ENCODE peak calls at places on chromosomes 13 and 19, in nine cellular contexts. X is tibial artery, G is progenitor cell of endocrine pancreas, U is ascending aorta, Z is GM10248, K is BE2C, J is GM06990, P is Calu3, F is B cell. C is an unnamed sample.
A peak's percentile ranks its signal among the peaks of the same experiment; 100 is the strongest.

GRCh38 chr13:97335488-97336134 is 98.4 kb upstream of the RAP2A start:
- DNase-seq in X (no peak), G (no peak), U (no peak), Z (no peak), K (no peak), J (no peak), P (no peak), F (no peak), C (no peak)

GRCh38 chr19:16376649-16377048 is 52.0 kb downstream of the KLF2 start:
- DNase-seq in X (no peak), G (no peak), U (no peak), Z (no peak), K (peak; percentile 39), J (no peak), P (peak; percentile 14), F (peak; percentile 48), C (no peak)

GRCh38 chr13:21759911-21760310 is 89.0 kb downstream of the FGF9 start:
- DNase-seq in X (no peak), G (no peak), U (no peak), Z (no peak), K (no peak), J (no peak), P (no peak), F (no peak), C (no peak)

GRCh38 chr13:25085125-25085742 is 10.7 kb upstream of the PABPC3 start:
- DNase-seq in X (no peak), G (no peak), U (no peak), Z (peak; percentile 56), K (peak; percentile 46), J (no peak), P (peak; percentile 46), F (no peak), C (no peak)

GRCh38 chr19:48170817-48171347 is 402 bp downstream of the ZSWIM9 start:
- DNase-seq in X (no peak), G (peak; percentile 13), U (no peak), Z (no peak), K (no peak), J (no peak), P (no peak), F (no peak), C (no peak)

GRCh38 chr19:45809643-45810159 is 5.4 kb downstream of the RSPH6A start:
- DNase-seq in X (no peak), G (no peak), U (no peak), Z (no peak), K (no peak), J (peak; percentile 67), P (no peak), F (no peak), C (no peak)

GRCh38 chr19:7476241-7476640 is 12.6 kb downstream of the PEX11G start:
- DNase-seq in X (no peak), G (no peak), U (no peak), Z (no peak), K (no peak), J (no peak), P (no peak), F (no peak), C (no peak)

GRCh38 chr19:29092712-29093552 is 120.0 kb downstream of the UQCRFS1 start:
- DNase-seq in X (no peak), G (no peak), U (no peak), Z (no peak), K (no peak), J (no peak), P (no peak), F (no peak), C (no peak)

GRCh38 chr13:29884671-29885424 is 34.4 kb upstream of the UBL3 start:
- DNase-seq in X (no peak), G (no peak), U (no peak), Z (no peak), K (no peak), J (no peak), P (no peak), F (no peak), C (no peak)

DNA sequence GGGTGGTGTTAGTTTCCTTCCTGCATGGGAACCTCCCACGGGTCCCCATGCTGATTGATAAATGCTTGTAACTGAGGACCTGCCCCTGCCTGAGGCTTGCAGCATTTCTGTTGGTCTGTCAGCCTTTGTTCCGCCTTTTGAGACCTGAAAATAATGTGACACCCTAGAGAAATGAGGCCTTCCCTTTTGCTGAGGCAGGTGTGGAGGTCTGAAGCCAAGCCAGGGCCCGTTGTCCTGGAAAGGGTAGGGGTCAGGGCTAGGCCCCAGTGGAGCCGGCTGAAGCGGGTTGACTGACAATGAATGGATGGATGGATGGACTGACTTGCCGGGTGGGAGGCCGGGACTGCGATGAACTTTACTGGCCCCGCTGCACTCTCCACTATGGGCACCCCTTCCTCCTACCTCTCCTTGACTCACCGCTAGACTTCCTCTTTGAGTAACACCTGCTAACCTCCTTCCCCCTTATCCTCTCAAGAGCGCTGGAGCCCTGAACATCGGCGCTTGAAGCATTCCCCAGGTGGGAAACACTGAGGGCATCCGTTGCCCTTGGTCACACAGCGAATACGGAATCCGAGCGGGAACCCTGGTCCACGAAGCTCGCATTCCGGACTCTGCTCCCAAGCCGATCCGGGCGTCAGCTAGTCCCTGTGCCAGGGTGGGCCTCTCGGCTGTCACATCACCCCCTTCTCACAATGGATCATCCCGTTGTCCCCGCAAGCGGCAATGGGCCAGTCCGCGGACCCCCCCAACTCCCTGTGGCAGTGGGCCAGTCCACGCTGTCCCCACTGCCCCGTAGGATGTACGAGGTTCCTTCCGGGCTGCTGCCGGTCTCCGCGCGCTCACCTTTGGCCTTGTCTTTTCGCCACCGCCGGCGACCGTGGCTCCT is 4.4 kb downstream of the LIPE start:
- DNase-seq in X (no peak), G (peak; percentile 36), U (no peak), Z (peak; percentile 62), K (no peak), J (peak; percentile 77), P (peak; percentile 54), F (peak; percentile 74), C (no peak)
- TF ChIP-seq CTCF in X (no peak), G (no peak), U (no peak), Z (no peak), K (no peak), J (no peak), P (no peak), F (no peak), C (no peak)

GRCh38 chr19:43101950-43102349 is 19.4 kb upstream of the PSG2 start:
- DNase-seq in X (no peak), G (no peak), U (no peak), Z (no peak), K (no peak), J (no peak), P (no peak), F (no peak), C (no peak)
- TF ChIP-seq CTCF in X (no peak), G (no peak), U (no peak), Z (no peak), K (no peak), J (no peak), P (no peak), F (no peak), C (no peak)

GRCh38 chr13:114110091-114110829 is 22.2 kb downstream of the RASA3 start:
- DNase-seq in X (peak; percentile 30), G (no peak), U (no peak), Z (peak; percentile 59), K (peak; percentile 52), J (peak; percentile 71), P (no peak), F (peak; percentile 90), C (no peak)
- TF ChIP-seq CTCF in X (no peak), G (no peak), U (no peak), Z (peak; percentile 34), K (peak; percentile 37), J (peak; percentile 59), P (no peak), F (peak; percentile 58), C (no peak)

GRCh38 chr19:13152356-13152853 is 2.2 kb downstream of the IER2 start:
- DNase-seq in X (no peak), G (no peak), U (no peak), Z (no peak), K (no peak), J (no peak), P (no peak), F (no peak), C (no peak)

GRCh38 chr19:13153627-13154240 is 3.5 kb downstream of the IER2 start:
- DNase-seq in X (no peak), G (peak; percentile 23), U (no peak), Z (no peak), K (peak; percentile 54), J (no peak), P (no peak), F (no peak), C (no peak)

GRCh38 chr19:13154241-13154778 is 4.1 kb downstream of the IER2 start:
- DNase-seq in X (peak; percentile 97), G (peak; percentile 40), U (peak; percentile 91), Z (peak; percentile 57), K (peak; percentile 60), J (peak; percentile 77), P (no peak), F (no peak), C (no peak)

GRCh38 chr19:13151605-13152355 is 1.6 kb downstream of the IER2 start:
- DNase-seq in X (peak; percentile 96), G (peak; percentile 93), U (peak; percentile 91), Z (peak; percentile 94), K (peak; percentile 97), J (peak; percentile 94), P (peak; percentile 93), F (peak; percentile 92), C (peak; percentile 98)

DNA sequence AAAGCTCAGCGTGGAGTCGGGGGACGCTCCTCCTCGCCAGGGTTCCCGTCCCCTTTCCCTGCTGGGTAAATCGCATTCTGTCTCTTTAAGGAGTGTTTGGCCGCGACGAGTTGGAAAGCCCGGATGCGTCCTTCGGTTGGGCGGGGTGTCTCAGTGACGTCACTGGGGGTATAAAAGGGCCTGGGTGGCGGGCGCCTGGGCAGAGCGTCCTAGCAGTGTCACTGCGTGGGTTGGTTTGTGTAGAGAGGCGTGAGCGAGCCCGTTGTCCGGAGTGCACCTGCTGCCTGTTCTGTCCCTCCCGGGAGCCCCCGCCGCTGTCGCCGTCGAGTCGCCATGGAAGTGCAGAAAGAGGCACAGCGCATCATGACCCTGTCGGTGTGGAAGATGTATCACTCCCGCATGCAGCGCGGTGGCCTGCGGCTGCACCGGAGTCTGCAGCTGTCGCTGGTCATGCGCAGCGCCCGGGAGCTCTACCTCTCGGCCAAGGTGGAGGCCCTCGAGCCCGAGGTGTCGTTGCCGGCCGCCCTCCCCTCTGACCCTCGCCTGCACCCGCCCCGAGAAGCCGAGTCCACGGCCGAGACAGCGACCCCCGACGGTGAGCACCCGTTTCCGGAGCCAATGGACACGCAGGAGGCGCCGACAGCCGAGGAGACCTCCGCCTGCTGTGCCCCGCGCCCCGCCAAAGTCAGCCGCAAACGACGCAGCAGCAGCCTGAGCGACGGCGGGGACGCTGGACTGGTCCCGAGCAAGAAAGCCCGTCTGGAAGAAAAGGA is 2.8 kb downstream of the IER2 start:
- DNase-seq in X (peak; percentile 95), G (peak; percentile 96), U (peak; percentile 86), Z (peak; percentile 90), K (peak; percentile 97), J (peak; percentile 97), P (peak; percentile 94), F (peak; percentile 84), C (peak; percentile 95)
- TF ChIP-seq CTCF in X (no peak), G (peak; percentile 30), U (peak; percentile 36), Z (peak; percentile 28), K (no peak), J (peak; percentile 18), P (no peak), F (no peak), C (peak; percentile 31)